ENCODE peak calls at places on chromosomes 13 and 19, in six cellular contexts. One of them, this sample, is unnamed.

GRCh38 chr13:27170221-27170520 is 1.4 kb downstream of the USP12 start:
- DNase-seq in IMR-90: peak
- DNase-seq in tibial nerve: no peak
- DNase-seq in transverse colon: no peak
- DNase-seq in NB4: peak
- DNase-seq in stomach: no peak
- DNase-seq in this sample: no peak

GRCh38 chr13:113804703-113805430 is 45.8 kb downstream of the TMEM255B start:
- DNase-seq in tibial nerve: no peak
- DNase-seq in stomach: no peak
- DNase-seq in transverse colon: no peak
- DNase-seq in IMR-90: no peak
- DNase-seq in NB4: no peak
- DNase-seq in this sample: no peak

GRCh38 chr19:7986321-7987083 is 18.9 kb downstream of the ELAVL1 start:
- DNase-seq in tibial nerve: no peak
- DNase-seq in IMR-90: peak
- DNase-seq in NB4: no peak
- DNase-seq in transverse colon: no peak
- DNase-seq in stomach: no peak
- DNase-seq in this sample: no peak

GRCh38 chr19:50921391-50922315 is 10.5 kb upstream of the KLK4 start:
- DNase-seq in tibial nerve: peak
- DNase-seq in transverse colon: no peak
- DNase-seq in stomach: no peak
- DNase-seq in NB4: no peak
- DNase-seq in IMR-90: no peak
- DNase-seq in this sample: no peak

GRCh38 chr19:43132696-43133095 is 50.2 kb upstream of the PSG2 start:
- DNase-seq in stomach: no peak
- DNase-seq in transverse colon: no peak
- DNase-seq in tibial nerve: no peak
- DNase-seq in IMR-90: peak
- DNase-seq in NB4: no peak
- DNase-seq in this sample: no peak

GRCh38 chr13:109159650-109160309 is 530.4 kb downstream of the MYO16 start:
- DNase-seq in transverse colon: no peak
- DNase-seq in stomach: no peak
- DNase-seq in tibial nerve: no peak
- DNase-seq in NB4: no peak
- DNase-seq in IMR-90: no peak
- DNase-seq in this sample: no peak

GRCh38 chr19:40585677-40586422 is 9.2 kb downstream of the SHKBP1 start:
- DNase-seq in tibial nerve: no peak
- DNase-seq in IMR-90: peak
- DNase-seq in stomach: no peak
- DNase-seq in transverse colon: no peak
- DNase-seq in NB4: peak
- DNase-seq in this sample: no peak

GRCh38 chr13:25501231-25501630 is 129.5 kb downstream of the ATP8A2 start:
- DNase-seq in tibial nerve: no peak
- DNase-seq in transverse colon: no peak
- DNase-seq in IMR-90: no peak
- DNase-seq in NB4: no peak
- DNase-seq in stomach: no peak
- DNase-seq in this sample: no peak

GRCh38 chr19:5292843-5293606 is 47.6 kb downstream of the PTPRS start:
- DNase-seq in stomach: peak
- DNase-seq in transverse colon: peak
- DNase-seq in IMR-90: peak
- DNase-seq in NB4: peak
- DNase-seq in tibial nerve: peak
- DNase-seq in this sample: peak

GRCh38 chr13:35714096-35714495 is 237.6 kb upstream of the MAB21L1 start:
- DNase-seq in tibial nerve: no peak
- DNase-seq in transverse colon: no peak
- DNase-seq in stomach: no peak
- DNase-seq in NB4: no peak
- DNase-seq in IMR-90: no peak
- DNase-seq in this sample: no peak

GRCh38 chr13:38135590-38135989 is 214.1 kb upstream of the UFM1 start:
- DNase-seq in stomach: no peak
- DNase-seq in tibial nerve: no peak
- DNase-seq in IMR-90: no peak
- DNase-seq in transverse colon: no peak
- DNase-seq in NB4: no peak
- DNase-seq in this sample: no peak

GRCh38 chr19:43439183-43440063 is 24.7 kb downstream of the TEX101 start:
- DNase-seq in IMR-90: no peak
- DNase-seq in tibial nerve: no peak
- DNase-seq in NB4: peak
- DNase-seq in stomach: no peak
- DNase-seq in transverse colon: no peak
- DNase-seq in this sample: no peak

GRCh38 chr13:36369268-36370107 is 23.3 kb upstream of the SPART start:
- DNase-seq in NB4: no peak
- DNase-seq in transverse colon: no peak
- DNase-seq in tibial nerve: no peak
- DNase-seq in stomach: no peak
- DNase-seq in IMR-90: peak
- DNase-seq in this sample: no peak

GRCh38 chr19:18850560-18851375 is 19.0 kb downstream of the UPF1 start:
- DNase-seq in IMR-90: no peak
- DNase-seq in tibial nerve: no peak
- DNase-seq in NB4: no peak
- DNase-seq in stomach: no peak
- DNase-seq in transverse colon: no peak
- DNase-seq in this sample: no peak

GRCh38 chr19:31378404-31378803 is 29.2 kb upstream of the TSHZ3 start:
- DNase-seq in transverse colon: peak
- DNase-seq in stomach: no peak
- DNase-seq in tibial nerve: no peak
- DNase-seq in NB4: no peak
- DNase-seq in IMR-90: peak
- DNase-seq in this sample: peak

GRCh38 chr19:15260939-15261338 is 28.7 kb upstream of the EPHX3 start:
- DNase-seq in IMR-90: no peak
- DNase-seq in transverse colon: no peak
- DNase-seq in tibial nerve: no peak
- DNase-seq in NB4: peak
- DNase-seq in stomach: no peak
- DNase-seq in this sample: no peak

GRCh38 chr13:64347662-64348061 is 2882.5 kb downstream of the PCDH9 start:
- DNase-seq in NB4: no peak
- DNase-seq in transverse colon: no peak
- DNase-seq in IMR-90: peak
- DNase-seq in tibial nerve: no peak
- DNase-seq in stomach: no peak
- DNase-seq in this sample: no peak

DNA sequence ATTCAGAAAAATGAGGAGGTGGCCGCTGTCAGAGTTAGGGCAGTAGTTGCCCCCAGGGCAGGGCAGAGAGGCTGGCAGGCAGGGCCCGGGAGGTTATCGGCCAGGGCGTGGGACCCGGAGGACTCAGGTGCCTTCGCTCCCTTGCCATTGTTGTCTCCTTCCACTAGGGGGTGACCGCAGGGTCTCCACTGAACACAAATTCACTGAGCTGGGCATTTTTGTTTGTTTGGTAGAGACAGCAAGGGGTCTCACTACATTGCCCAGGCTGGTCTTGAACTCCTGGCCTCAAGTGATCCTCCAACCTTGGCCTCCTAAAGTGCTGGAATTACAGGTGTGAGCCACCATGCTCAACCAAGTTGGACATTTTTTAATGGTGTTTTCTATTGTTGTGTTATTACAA is 25.1 kb downstream of the CARS2 start:
- DNase-seq in transverse colon: no peak
- DNase-seq in tibial nerve: no peak
- DNase-seq in NB4: peak
- DNase-seq in stomach: no peak
- DNase-seq in IMR-90: no peak
- DNase-seq in this sample: no peak
- TF ChIP-seq CTCF in transverse colon: peak
- TF ChIP-seq CTCF in tibial nerve: no peak
- TF ChIP-seq CTCF in NB4: peak
- TF ChIP-seq CTCF in stomach: no peak
- TF ChIP-seq CTCF in IMR-90: peak
- TF ChIP-seq CTCF in this sample: no peak

GRCh38 chr19:2524361-2524839 is 48.5 kb downstream of the GADD45B start:
- DNase-seq in stomach: no peak
- DNase-seq in IMR-90: no peak
- DNase-seq in tibial nerve: no peak
- DNase-seq in transverse colon: no peak
- DNase-seq in NB4: no peak
- DNase-seq in this sample: no peak

GRCh38 chr19:2527171-2527570 is 51.2 kb downstream of the GADD45B start:
- DNase-seq in stomach: no peak
- DNase-seq in NB4: no peak
- DNase-seq in IMR-90: no peak
- DNase-seq in tibial nerve: no peak
- DNase-seq in transverse colon: no peak
- DNase-seq in this sample: no peak

GRCh38 chr19:2527716-2528115 is 51.8 kb downstream of the GADD45B start:
- DNase-seq in stomach: no peak
- DNase-seq in NB4: no peak
- DNase-seq in transverse colon: no peak
- DNase-seq in tibial nerve: no peak
- DNase-seq in IMR-90: no peak
- DNase-seq in this sample: no peak

GRCh38 chr19:2523630-2524311 is 47.8 kb downstream of the GADD45B start:
- DNase-seq in IMR-90: peak
- DNase-seq in stomach: no peak
- DNase-seq in tibial nerve: no peak
- DNase-seq in NB4: no peak
- DNase-seq in transverse colon: no peak
- DNase-seq in this sample: no peak

DNA sequence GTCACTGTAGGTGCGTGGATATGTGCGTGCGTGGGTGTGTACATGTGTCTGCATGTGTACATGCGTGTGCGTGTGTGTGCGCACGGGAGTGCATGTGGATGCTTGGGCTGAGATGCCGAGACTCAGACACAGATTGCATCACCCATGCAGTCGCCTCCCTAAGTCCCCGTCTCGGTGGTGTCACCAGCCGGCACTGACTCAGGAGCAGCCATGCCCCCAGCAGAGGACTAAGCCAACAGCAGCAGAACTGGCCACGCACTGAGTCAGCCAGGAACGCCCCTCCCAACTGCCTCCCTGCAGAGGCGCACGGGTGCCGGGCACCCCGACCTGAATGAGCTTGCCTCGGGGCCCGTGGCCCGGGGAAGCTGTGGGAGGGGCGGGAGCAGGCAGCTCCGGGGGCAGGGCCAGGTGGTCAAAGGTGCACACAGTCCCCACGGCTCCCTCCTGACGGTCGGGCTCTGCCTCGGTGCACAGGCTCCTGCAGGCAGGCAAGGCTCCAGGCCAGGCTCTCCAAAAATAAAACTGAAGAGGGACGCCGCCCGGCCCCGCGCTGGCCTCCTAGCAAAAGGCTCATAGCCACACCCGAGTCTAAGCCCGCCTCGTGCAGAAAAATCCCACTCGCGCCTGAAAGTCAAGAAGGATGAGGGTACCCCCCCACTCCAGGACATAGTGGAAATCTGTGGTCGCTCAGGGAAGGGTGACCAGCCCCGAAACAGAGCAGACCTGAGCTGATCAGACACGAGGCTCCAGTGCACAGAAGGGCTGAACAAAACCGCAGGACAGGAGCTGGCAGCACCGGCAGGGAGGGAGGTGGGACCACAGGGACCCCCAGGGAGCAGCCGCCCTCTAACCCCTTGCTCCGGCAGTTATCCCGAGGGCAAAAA is 49.2 kb downstream of the GADD45B start:
- DNase-seq in IMR-90: peak
- DNase-seq in stomach: peak
- DNase-seq in NB4: peak
- DNase-seq in transverse colon: no peak
- DNase-seq in tibial nerve: no peak
- DNase-seq in this sample: no peak
- TF ChIP-seq POLR2A in IMR-90: no peak
- TF ChIP-seq POLR2A in stomach: no peak
- TF ChIP-seq POLR2A in NB4: peak
- TF ChIP-seq POLR2A in transverse colon: no peak
- TF ChIP-seq POLR2A in tibial nerve: no peak
- TF ChIP-seq POLR2A in this sample: no peak

DNA sequence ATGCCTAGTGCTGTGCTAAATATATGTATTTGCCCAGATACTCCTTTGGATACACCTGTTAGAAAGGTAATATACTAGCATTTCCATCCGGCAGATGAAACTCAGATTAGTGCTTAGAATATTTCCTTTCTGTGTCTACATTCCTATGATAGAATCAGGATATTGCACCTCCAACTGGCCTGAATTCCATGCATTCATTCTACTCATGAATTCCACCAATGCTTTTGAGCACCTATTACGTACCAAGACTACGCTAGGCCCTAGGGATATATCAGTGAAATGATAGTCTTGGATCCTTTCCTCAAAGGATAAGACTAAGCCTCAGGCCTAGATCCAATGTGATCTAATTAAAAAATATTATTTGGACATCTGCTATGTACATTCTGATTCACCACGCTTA is 223.8 kb upstream of the SERP2 start:
- DNase-seq in NB4: no peak
- DNase-seq in stomach: no peak
- DNase-seq in IMR-90: no peak
- DNase-seq in tibial nerve: no peak
- DNase-seq in transverse colon: no peak
- DNase-seq in this sample: no peak
- TF ChIP-seq CTCF in NB4: no peak
- TF ChIP-seq CTCF in stomach: no peak
- TF ChIP-seq CTCF in IMR-90: no peak
- TF ChIP-seq CTCF in tibial nerve: no peak
- TF ChIP-seq CTCF in transverse colon: no peak
- TF ChIP-seq CTCF in this sample: no peak

GRCh38 chr19:36373638-36374156 is 5.3 kb downstream of the ZFP14 start:
- DNase-seq in IMR-90: no peak
- DNase-seq in stomach: no peak
- DNase-seq in transverse colon: no peak
- DNase-seq in NB4: no peak
- DNase-seq in tibial nerve: no peak
- DNase-seq in this sample: no peak

GRCh38 chr19:36379510-36379819 is 464 bp upstream of the ZFP14 start:
- DNase-seq in NB4: no peak
- DNase-seq in tibial nerve: no peak
- DNase-seq in IMR-90: no peak
- DNase-seq in stomach: no peak
- DNase-seq in transverse colon: no peak
- DNase-seq in this sample: no peak

GRCh38 chr19:36371886-36372285 is 7.1 kb downstream of the ZFP14 start:
- DNase-seq in stomach: no peak
- DNase-seq in NB4: no peak
- DNase-seq in IMR-90: no peak
- DNase-seq in transverse colon: no peak
- DNase-seq in tibial nerve: no peak
- DNase-seq in this sample: no peak

GRCh38 chr19:36378625-36379509 is at the start of gene ZFP14:
- DNase-seq in stomach: peak
- DNase-seq in IMR-90: peak
- DNase-seq in transverse colon: peak
- DNase-seq in tibial nerve: peak
- DNase-seq in NB4: peak
- DNase-seq in this sample: peak

GRCh38 chr19:36377541-36378178 is 1.3 kb downstream of the ZFP14 start:
- DNase-seq in transverse colon: no peak
- DNase-seq in stomach: no peak
- DNase-seq in IMR-90: no peak
- DNase-seq in NB4: no peak
- DNase-seq in tibial nerve: no peak
- DNase-seq in this sample: no peak
- TF ChIP-seq POLR2A in transverse colon: no peak
- TF ChIP-seq POLR2A in stomach: no peak
- TF ChIP-seq POLR2A in IMR-90: no peak
- TF ChIP-seq POLR2A in NB4: no peak
- TF ChIP-seq POLR2A in tibial nerve: no peak
- TF ChIP-seq POLR2A in this sample: no peak

GRCh38 chr19:46600393-46601317 is 475 bp upstream of the CALM3 start:
- DNase-seq in stomach: peak
- DNase-seq in IMR-90: peak
- DNase-seq in transverse colon: peak
- DNase-seq in tibial nerve: peak
- DNase-seq in NB4: peak
- DNase-seq in this sample: peak
- TF ChIP-seq CTCF in stomach: no peak
- TF ChIP-seq CTCF in IMR-90: no peak
- TF ChIP-seq CTCF in transverse colon: no peak
- TF ChIP-seq CTCF in tibial nerve: no peak
- TF ChIP-seq CTCF in NB4: no peak
- TF ChIP-seq CTCF in this sample: no peak